ENCODE peak calls at places on chromosomes 3 and 15, in four cellular contexts. One of them, this sample, is unnamed.

GRCh38 chr3:33075996-33076395 is 20.9 kb downstream of the GLB1 start:
- DNase-seq in A549: no peak
- DNase-seq in fibroblast of lung: peak; percentile 37
- DNase-seq in H9: no peak
- DNase-seq in this sample: no peak

GRCh38 chr3:53765753-53766152 is 80.5 kb downstream of the CHDH start:
- DNase-seq in H9: no peak
- DNase-seq in fibroblast of lung: no peak
- DNase-seq in A549: no peak
- DNase-seq in this sample: no peak

GRCh38 chr15:80777137-80777536 is 2.0 kb upstream of the CEMIP start:
- DNase-seq in fibroblast of lung: peak; percentile 79
- DNase-seq in H9: no peak
- DNase-seq in A549: peak; percentile 37
- DNase-seq in this sample: no peak

GRCh38 chr3:126360046-126360713 is 3.0 kb upstream of the KLF15 start:
- DNase-seq in H9: no peak
- DNase-seq in fibroblast of lung: no peak
- DNase-seq in A549: no peak
- DNase-seq in this sample: no peak

GRCh38 chr3:17322106-17322793 is 420.2 kb downstream of the TBC1D5 start:
- DNase-seq in A549: no peak
- DNase-seq in fibroblast of lung: no peak
- DNase-seq in H9: no peak
- DNase-seq in this sample: no peak

GRCh38 chr3:143480306-143480852 is 360.8 kb downstream of the CHST2 start:
- DNase-seq in A549: peak; percentile 61
- DNase-seq in fibroblast of lung: peak; percentile 74
- DNase-seq in H9: no peak
- DNase-seq in this sample: no peak

GRCh38 chr3:116256843-116257485 is 188.3 kb downstream of the LSAMP start:
- DNase-seq in fibroblast of lung: peak; percentile 27
- DNase-seq in A549: no peak
- DNase-seq in H9: no peak
- DNase-seq in this sample: no peak

GRCh38 chr3:108222813-108223307 is 636 bp upstream of the IFT57 start:
- DNase-seq in H9: no peak
- DNase-seq in A549: no peak
- DNase-seq in fibroblast of lung: peak; percentile 12
- DNase-seq in this sample: no peak

GRCh38 chr3:81916890-81917289 is 155.4 kb upstream of the GBE1 start:
- DNase-seq in H9: no peak
- DNase-seq in A549: no peak
- DNase-seq in fibroblast of lung: no peak
- DNase-seq in this sample: no peak

GRCh38 chr15:36912311-36912712 is 188.0 kb downstream of the MEIS2 start:
- DNase-seq in fibroblast of lung: peak; percentile 61
- DNase-seq in H9: no peak
- DNase-seq in A549: no peak
- DNase-seq in this sample: no peak

GRCh38 chr3:71725279-71725991 is at the start of gene EIF4E3:
- DNase-seq in H9: peak; percentile 52
- DNase-seq in A549: no peak
- DNase-seq in fibroblast of lung: peak; percentile 31
- DNase-seq in this sample: no peak

GRCh38 chr3:29922990-29923746 is 642.3 kb downstream of the RBMS3 start:
- DNase-seq in fibroblast of lung: peak; percentile 92
- DNase-seq in H9: no peak
- DNase-seq in A549: peak; percentile 9
- DNase-seq in this sample: no peak

GRCh38 chr3:13264468-13264795 is 155.7 kb downstream of the NUP210 start:
- DNase-seq in fibroblast of lung: no peak
- DNase-seq in A549: no peak
- DNase-seq in H9: no peak
- DNase-seq in this sample: no peak

GRCh38 chr15:69666921-69667811 is 214.5 kb downstream of the RPLP1 start:
- DNase-seq in fibroblast of lung: no peak
- DNase-seq in H9: no peak
- DNase-seq in A549: no peak
- DNase-seq in this sample: no peak

GRCh38 chr3:126365351-126366274 is 8.4 kb upstream of the KLF15 start:
- DNase-seq in A549: no peak
- DNase-seq in H9: no peak
- DNase-seq in fibroblast of lung: no peak
- DNase-seq in this sample: no peak

GRCh38 chr15:83380682-83381081 is 66.5 kb upstream of the SH3GL3 start:
- DNase-seq in fibroblast of lung: peak; percentile 58
- DNase-seq in A549: peak; percentile 72
- DNase-seq in H9: peak; percentile 62
- DNase-seq in this sample: no peak

DNA sequence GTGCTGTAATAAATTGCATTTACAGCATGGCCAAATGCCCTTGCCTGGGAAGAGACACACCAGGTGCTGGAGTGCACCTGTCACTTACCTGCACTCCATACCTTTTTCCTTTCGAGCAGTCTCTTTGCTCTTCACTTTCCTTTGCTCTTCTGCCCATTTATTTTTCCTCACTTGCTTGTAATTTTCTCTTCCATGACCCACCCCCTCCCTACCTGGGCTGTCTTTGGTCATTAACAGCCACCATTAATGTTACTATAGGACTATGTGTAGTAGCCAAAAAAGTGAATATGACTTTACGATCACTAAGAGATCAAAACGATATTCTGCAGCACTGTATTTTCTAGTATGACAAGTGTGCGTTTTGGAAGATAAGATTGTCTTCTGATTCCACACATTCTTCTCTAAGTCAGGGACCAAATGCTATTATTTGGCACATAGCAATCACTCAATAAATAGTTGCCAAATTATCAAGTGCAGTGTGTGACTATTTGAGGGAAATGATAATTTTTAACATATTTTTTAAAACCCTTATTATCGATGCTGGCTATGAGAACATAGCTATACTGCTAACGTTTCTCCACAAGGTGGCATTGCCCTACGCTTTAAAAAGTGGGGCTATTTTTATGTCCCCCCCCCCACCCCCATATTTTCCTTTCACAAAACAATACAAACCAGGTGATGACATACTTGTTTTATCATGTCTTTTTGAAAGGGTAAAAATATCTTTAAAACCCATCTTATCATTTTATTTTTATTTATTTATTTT is 114.4 kb downstream of the GHSR start:
- DNase-seq in A549: no peak
- DNase-seq in fibroblast of lung: no peak
- DNase-seq in H9: no peak
- DNase-seq in this sample: no peak
- TF ChIP-seq CTCF in A549: peak; percentile 18
- TF ChIP-seq CTCF in fibroblast of lung: no peak
- TF ChIP-seq CTCF in H9: peak; percentile 51
- TF ChIP-seq CTCF in this sample: no peak

DNA sequence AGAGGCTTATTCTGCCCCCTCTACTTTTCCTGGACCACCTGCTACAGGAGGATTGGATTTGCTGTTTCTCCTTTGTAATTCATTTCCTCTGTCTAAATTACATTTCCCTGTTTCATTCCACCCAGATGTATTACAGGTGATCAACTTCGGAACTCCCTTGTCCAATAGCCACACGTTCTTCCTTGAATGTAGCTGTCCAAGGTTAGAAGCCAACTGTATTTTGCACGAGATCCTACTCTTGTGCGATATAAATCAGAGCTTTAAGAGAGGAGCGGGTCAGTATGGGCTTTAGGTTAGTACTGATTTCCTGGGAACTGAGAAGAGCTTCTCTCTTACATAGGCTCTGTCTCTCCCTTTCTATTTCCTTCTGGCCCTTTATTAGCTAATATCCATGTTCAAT is 20.5 kb downstream of the GJD2 start:
- DNase-seq in H9: no peak
- DNase-seq in fibroblast of lung: no peak
- DNase-seq in A549: no peak
- DNase-seq in this sample: no peak
- H3K27ac ChIP-seq in H9: no peak overlapping the region
- H3K27ac ChIP-seq in fibroblast of lung: no peak overlapping the region
- H3K27ac ChIP-seq in A549: no peak overlapping the region
- H3K27ac ChIP-seq in this sample: no peak overlapping the region

DNA sequence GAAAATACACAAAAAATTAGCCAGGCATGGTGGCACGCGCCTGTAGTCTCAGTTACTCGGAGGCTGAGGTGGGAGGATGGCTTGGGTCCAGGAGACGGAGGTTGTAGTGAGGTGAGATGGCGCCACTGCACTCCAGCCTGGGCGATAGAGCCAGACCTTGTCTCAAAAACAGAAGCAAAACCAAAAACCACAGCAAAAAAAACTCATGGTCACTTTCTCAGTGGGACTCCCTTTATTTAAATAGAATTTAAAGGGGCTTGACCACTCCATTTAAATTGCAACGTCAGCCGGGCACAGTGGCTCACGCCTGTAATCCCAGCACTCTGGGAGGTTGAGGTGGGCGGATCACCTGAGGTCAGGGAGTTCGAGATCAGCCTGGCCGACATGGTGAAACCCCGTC is 32.8 kb downstream of the ARHGAP31 start:
- DNase-seq in H9: no peak
- DNase-seq in fibroblast of lung: no peak
- DNase-seq in A549: no peak
- DNase-seq in this sample: no peak
- TF ChIP-seq CTCF in H9: no peak
- TF ChIP-seq CTCF in fibroblast of lung: no peak
- TF ChIP-seq CTCF in A549: no peak
- TF ChIP-seq CTCF in this sample: no peak

DNA sequence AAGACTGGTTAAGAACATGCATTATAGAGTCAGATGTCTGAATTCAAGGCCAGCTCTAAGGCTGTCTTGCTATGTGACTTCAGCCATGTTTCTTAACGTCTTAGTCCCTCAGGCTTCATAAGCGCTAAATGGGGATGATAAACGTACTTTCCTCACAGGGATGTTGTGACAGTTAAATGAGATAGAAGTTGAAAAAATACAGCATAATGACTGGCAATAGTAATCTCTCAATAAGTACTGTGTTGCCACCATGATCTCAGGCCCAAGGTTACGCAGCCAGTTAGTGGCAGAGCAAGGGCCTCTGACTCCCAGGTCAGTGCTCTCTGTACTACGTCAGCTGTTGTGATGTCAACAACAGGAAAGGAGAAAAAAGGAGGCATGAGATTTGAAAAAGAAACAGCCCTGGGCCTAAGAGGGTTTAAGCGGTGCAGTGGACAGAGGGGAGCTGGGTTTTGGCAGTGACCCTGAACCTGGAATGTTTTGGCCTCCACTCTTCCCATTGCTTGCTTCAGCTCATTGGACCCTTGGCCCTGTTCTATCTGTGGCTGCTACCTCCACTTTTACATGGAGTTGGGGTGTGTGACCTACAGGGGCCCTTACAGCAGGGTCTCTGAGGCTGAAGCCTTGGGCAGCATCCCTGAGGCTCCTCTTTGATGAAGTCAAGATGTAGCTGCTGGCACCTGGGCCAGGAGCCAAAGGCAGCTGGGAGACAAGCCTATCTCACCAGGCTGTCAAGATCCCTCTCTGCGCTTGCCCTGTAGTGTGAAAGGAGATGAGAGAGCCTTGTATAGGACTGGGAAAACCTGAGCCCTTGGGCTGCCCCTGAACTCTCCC is 8.4 kb downstream of the DISP2 start:
- DNase-seq in H9: no peak
- DNase-seq in A549: no peak
- DNase-seq in fibroblast of lung: no peak
- DNase-seq in this sample: no peak
- H3K27ac ChIP-seq in H9: no peak overlapping the region
- H3K27ac ChIP-seq in A549: no peak overlapping the region
- H3K27ac ChIP-seq in fibroblast of lung: no peak overlapping the region
- H3K27ac ChIP-seq in this sample: no peak overlapping the region

GRCh38 chr3:123785602-123786001 is 98.5 kb downstream of the MYLK start:
- DNase-seq in H9: no peak
- DNase-seq in fibroblast of lung: no peak
- DNase-seq in A549: no peak
- DNase-seq in this sample: no peak
- TF ChIP-seq CTCF in H9: no peak
- TF ChIP-seq CTCF in fibroblast of lung: no peak
- TF ChIP-seq CTCF in A549: no peak
- TF ChIP-seq CTCF in this sample: no peak

GRCh38 chr15:74444106-74445062 is 10.6 kb upstream of the SEMA7A start:
- DNase-seq in H9: no peak
- DNase-seq in A549: no peak
- DNase-seq in fibroblast of lung: no peak
- DNase-seq in this sample: no peak

GRCh38 chr15:74443100-74443909 is 9.5 kb upstream of the SEMA7A start:
- DNase-seq in A549: no peak
- DNase-seq in H9: no peak
- DNase-seq in fibroblast of lung: peak; percentile 88
- DNase-seq in this sample: no peak

GRCh38 chr15:74442604-74443003 is 8.8 kb upstream of the SEMA7A start:
- DNase-seq in H9: no peak
- DNase-seq in fibroblast of lung: no peak
- DNase-seq in A549: no peak
- DNase-seq in this sample: no peak

GRCh38 chr15:74441248-74441939 is 7.6 kb upstream of the SEMA7A start:
- DNase-seq in fibroblast of lung: no peak
- DNase-seq in A549: no peak
- DNase-seq in H9: no peak
- DNase-seq in this sample: no peak

DNA sequence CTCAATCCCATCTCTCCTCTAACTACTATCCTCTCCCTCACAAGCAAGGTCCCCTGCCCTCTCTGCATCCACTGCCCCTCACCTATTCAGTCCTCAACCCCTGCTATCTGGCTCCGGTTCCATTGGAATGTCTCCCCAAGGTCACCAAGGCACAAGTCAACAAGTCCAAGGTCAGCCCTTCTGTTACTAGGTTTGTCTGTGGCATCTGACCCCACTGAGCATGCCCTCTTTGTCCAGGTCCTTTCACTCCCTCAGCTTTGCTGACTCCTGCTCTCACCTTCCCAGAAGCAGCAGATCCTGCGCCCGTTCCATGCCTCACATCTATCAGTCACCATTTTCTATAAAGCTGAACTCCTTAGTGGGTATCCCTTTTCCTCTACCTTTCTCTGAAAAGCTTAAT is 8.3 kb upstream of the SEMA7A start:
- DNase-seq in A549: no peak
- DNase-seq in H9: no peak
- DNase-seq in fibroblast of lung: no peak
- DNase-seq in this sample: no peak
- H3K27ac ChIP-seq in A549: no peak overlapping the region
- H3K27ac ChIP-seq in H9: no peak overlapping the region
- H3K27ac ChIP-seq in fibroblast of lung: no peak overlapping the region
- H3K27ac ChIP-seq in this sample: no peak overlapping the region

GRCh38 chr3:145767909-145768308 is 393.1 kb downstream of the PLOD2 start:
- DNase-seq in fibroblast of lung: peak; percentile 1
- DNase-seq in A549: no peak
- DNase-seq in H9: no peak
- DNase-seq in this sample: no peak
- TF ChIP-seq CTCF in fibroblast of lung: no peak
- TF ChIP-seq CTCF in A549: peak; percentile 32
- TF ChIP-seq CTCF in H9: peak; percentile 50
- TF ChIP-seq CTCF in this sample: peak; percentile 9